ENCODE peak calls at places on chromosomes 1 and 21, in four cellular contexts. One of them, this sample, is unnamed. For H3K36me3 and H3K4me1, the result is how much of the 10 kb centered on the place peaks cover.

GRCh38 chr1:153687346-153687745 is 8.9 kb downstream of the NPR1 start:
- DNase-seq in tibial artery: no peak
- DNase-seq in body of pancreas: no peak
- DNase-seq in pancreas: no peak
- DNase-seq in this sample: no peak

GRCh38 chr21:17463441-17463840 is 49.4 kb upstream of the CXADR start:
- DNase-seq in tibial artery: no peak
- DNase-seq in body of pancreas: no peak
- DNase-seq in pancreas: no peak
- DNase-seq in this sample: no peak

GRCh38 chr1:248243204-248243603 is 12.0 kb downstream of the OR2M4 start:
- DNase-seq in tibial artery: no peak
- DNase-seq in body of pancreas: peak
- DNase-seq in pancreas: no peak
- DNase-seq in this sample: no peak

GRCh38 chr1:116439701-116440100 is 66.7 kb downstream of the ATP1A1 start:
- DNase-seq in tibial artery: no peak
- DNase-seq in body of pancreas: no peak
- DNase-seq in pancreas: no peak
- DNase-seq in this sample: no peak

GRCh38 chr1:3071507-3072177 is 2.6 kb downstream of the PRDM16 start:
- DNase-seq in tibial artery: no peak
- DNase-seq in body of pancreas: peak
- DNase-seq in pancreas: no peak
- DNase-seq in this sample: no peak

GRCh38 chr1:28835237-28835650 is 23.3 kb downstream of the OPRD1 start:
- DNase-seq in tibial artery: no peak
- DNase-seq in body of pancreas: no peak
- DNase-seq in pancreas: peak
- DNase-seq in this sample: no peak

GRCh38 chr1:45840704-45841103 is 37.3 kb downstream of the MAST2 start:
- DNase-seq in tibial artery: no peak
- DNase-seq in body of pancreas: no peak
- DNase-seq in pancreas: no peak
- DNase-seq in this sample: no peak

GRCh38 chr1:88462481-88463261 is 221.4 kb upstream of the PKN2 start:
- DNase-seq in tibial artery: no peak
- DNase-seq in body of pancreas: no peak
- DNase-seq in pancreas: no peak
- DNase-seq in this sample: peak

GRCh38 chr1:145997156-145998023 is 1.0 kb upstream of the TXNIP start:
- DNase-seq in tibial artery: peak
- DNase-seq in body of pancreas: peak
- DNase-seq in pancreas: no peak
- DNase-seq in this sample: no peak

GRCh38 chr1:156846643-156847042 is 12.3 kb downstream of the INSRR start:
- DNase-seq in tibial artery: no peak
- DNase-seq in body of pancreas: no peak
- DNase-seq in pancreas: no peak
- DNase-seq in this sample: no peak

GRCh38 chr1:38046333-38046883 is at the start of gene POU3F1:
- DNase-seq in tibial artery: no peak
- DNase-seq in body of pancreas: no peak
- DNase-seq in pancreas: no peak
- DNase-seq in this sample: no peak

GRCh38 chr1:84365225-84366221 is 32.8 kb upstream of the DNASE2B start:
- DNase-seq in tibial artery: no peak
- DNase-seq in body of pancreas: peak
- DNase-seq in pancreas: no peak
- DNase-seq in this sample: no peak

GRCh38 chr1:210377934-210378333 is 49.2 kb downstream of the HHAT start:
- DNase-seq in tibial artery: no peak
- DNase-seq in body of pancreas: no peak
- DNase-seq in pancreas: no peak
- DNase-seq in this sample: no peak

GRCh38 chr1:185666582-185666981 is 67.6 kb upstream of the HMCN1 start:
- DNase-seq in tibial artery: no peak
- DNase-seq in body of pancreas: no peak
- DNase-seq in pancreas: no peak
- DNase-seq in this sample: no peak

GRCh38 chr1:236421022-236421421 is 26.9 kb downstream of the EDARADD start:
- DNase-seq in tibial artery: no peak
- DNase-seq in body of pancreas: no peak
- DNase-seq in pancreas: no peak
- DNase-seq in this sample: no peak

GRCh38 chr1:202007703-202008489 is 2.5 kb upstream of the ELF3 start:
- DNase-seq in tibial artery: no peak
- DNase-seq in body of pancreas: peak
- DNase-seq in pancreas: peak
- DNase-seq in this sample: no peak

GRCh38 chr1:116508984-116509980 is 61.5 kb downstream of the CD58 start:
- DNase-seq in tibial artery: no peak
- DNase-seq in body of pancreas: no peak
- DNase-seq in pancreas: no peak
- DNase-seq in this sample: no peak

GRCh38 chr21:45598109-45598508 is 45.4 kb upstream of the PCBP3 start:
- DNase-seq in tibial artery: peak
- DNase-seq in body of pancreas: no peak
- DNase-seq in pancreas: no peak
- DNase-seq in this sample: no peak

GRCh38 chr1:205800470-205800869 is 12.5 kb downstream of the SLC41A1 start:
- DNase-seq in tibial artery: no peak
- DNase-seq in body of pancreas: peak
- DNase-seq in pancreas: peak
- DNase-seq in this sample: peak

GRCh38 chr1:242243472-242243871 is 244.6 kb upstream of the MAP1LC3C start:
- DNase-seq in tibial artery: no peak
- DNase-seq in body of pancreas: no peak
- DNase-seq in pancreas: no peak
- DNase-seq in this sample: no peak

GRCh38 chr1:109768335-109768650 is 4.6 kb upstream of the EPS8L3 start:
- DNase-seq in tibial artery: no peak
- DNase-seq in body of pancreas: peak
- DNase-seq in pancreas: no peak
- DNase-seq in this sample: no peak

GRCh38 chr1:209318302-209319056 is 265.0 kb upstream of the CAMK1G start:
- DNase-seq in tibial artery: no peak
- DNase-seq in body of pancreas: no peak
- DNase-seq in pancreas: no peak
- DNase-seq in this sample: no peak

GRCh38 chr1:216502528-216503162 is 79.4 kb upstream of the USH2A start:
- DNase-seq in tibial artery: no peak
- DNase-seq in body of pancreas: no peak
- DNase-seq in pancreas: no peak
- DNase-seq in this sample: no peak

GRCh38 chr1:114671939-114672275 is 2.1 kb upstream of the DENND2C start:
- DNase-seq in tibial artery: no peak
- DNase-seq in body of pancreas: no peak
- DNase-seq in pancreas: no peak
- DNase-seq in this sample: no peak

GRCh38 chr1:58739851-58740466 is 40.1 kb upstream of the MYSM1 start:
- DNase-seq in tibial artery: no peak
- DNase-seq in body of pancreas: peak
- DNase-seq in pancreas: no peak
- DNase-seq in this sample: peak

GRCh38 chr1:18836654-18837053 is 22.8 kb downstream of the TAS1R2 start:
- DNase-seq in tibial artery: no peak
- DNase-seq in body of pancreas: no peak
- DNase-seq in pancreas: no peak
- DNase-seq in this sample: no peak

GRCh38 chr1:38084700-38085099 is 38.1 kb upstream of the POU3F1 start:
- DNase-seq in tibial artery: no peak
- DNase-seq in body of pancreas: peak
- DNase-seq in pancreas: peak
- DNase-seq in this sample: peak

GRCh38 chr21:35023396-35024070 is 25.6 kb downstream of the RUNX1 start:
- DNase-seq in tibial artery: no peak
- DNase-seq in body of pancreas: no peak
- DNase-seq in pancreas: no peak
- DNase-seq in this sample: no peak

GRCh38 chr1:41023279-41023990 is 1.9 kb upstream of the SLFNL1 start:
- DNase-seq in tibial artery: peak
- DNase-seq in body of pancreas: no peak
- DNase-seq in pancreas: no peak
- DNase-seq in this sample: no peak

GRCh38 chr1:197696372-197696771 is 78.9 kb downstream of the DENND1B start:
- DNase-seq in tibial artery: no peak
- DNase-seq in body of pancreas: no peak
- DNase-seq in pancreas: no peak
- DNase-seq in this sample: no peak

GRCh38 chr1:206445116-206445515 is 25.2 kb upstream of the IKBKE start:
- DNase-seq in tibial artery: peak
- DNase-seq in body of pancreas: peak
- DNase-seq in pancreas: peak
- DNase-seq in this sample: peak

GRCh38 chr21:17554619-17555472 is 42.0 kb downstream of the CXADR start:
- DNase-seq in tibial artery: no peak
- DNase-seq in body of pancreas: no peak
- DNase-seq in pancreas: no peak
- DNase-seq in this sample: no peak

GRCh38 chr21:45622416-45623097 is 21.0 kb upstream of the PCBP3 start:
- DNase-seq in tibial artery: peak
- DNase-seq in body of pancreas: no peak
- DNase-seq in pancreas: no peak
- DNase-seq in this sample: no peak

GRCh38 chr1:121443131-121443530 is 258.4 kb downstream of the SRGAP2C start:
- DNase-seq in tibial artery: no peak
- DNase-seq in body of pancreas: no peak
- DNase-seq in pancreas: no peak
- DNase-seq in this sample: no peak

GRCh38 chr1:121444096-121444495 is 259.3 kb downstream of the SRGAP2C start:
- DNase-seq in tibial artery: no peak
- DNase-seq in body of pancreas: no peak
- DNase-seq in pancreas: no peak
- DNase-seq in this sample: no peak

GRCh38 chr1:121445677-121446076 is 260.9 kb downstream of the SRGAP2C start:
- DNase-seq in tibial artery: no peak
- DNase-seq in body of pancreas: no peak
- DNase-seq in pancreas: no peak
- DNase-seq in this sample: no peak

DNA sequence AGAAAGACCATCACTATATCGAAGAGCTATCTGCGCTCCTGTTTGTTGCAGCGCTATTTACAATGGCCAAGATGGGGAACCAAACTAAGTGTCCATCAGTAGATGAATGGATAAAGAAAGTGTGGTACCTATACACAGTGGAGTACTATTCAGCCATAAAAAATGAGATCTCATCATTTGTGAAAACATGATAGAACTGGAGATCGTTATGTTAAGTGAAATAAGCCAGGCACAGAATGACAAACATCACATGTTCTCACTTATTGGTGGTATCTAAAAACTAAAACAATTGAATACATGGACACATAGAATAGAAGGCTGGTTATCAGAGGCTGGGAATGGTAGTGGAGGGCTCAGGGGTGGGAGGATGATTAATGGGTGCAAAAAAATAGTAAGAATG is 256.2 kb downstream of the SRGAP2C start:
- DNase-seq in tibial artery: no peak
- DNase-seq in body of pancreas: no peak
- DNase-seq in pancreas: no peak
- DNase-seq in this sample: no peak
- H3K36me3 ChIP-seq in tibial artery: under half
- H3K36me3 ChIP-seq in body of pancreas: under half
- H3K36me3 ChIP-seq in pancreas: under half
- H3K36me3 ChIP-seq in this sample: under half

DNA sequence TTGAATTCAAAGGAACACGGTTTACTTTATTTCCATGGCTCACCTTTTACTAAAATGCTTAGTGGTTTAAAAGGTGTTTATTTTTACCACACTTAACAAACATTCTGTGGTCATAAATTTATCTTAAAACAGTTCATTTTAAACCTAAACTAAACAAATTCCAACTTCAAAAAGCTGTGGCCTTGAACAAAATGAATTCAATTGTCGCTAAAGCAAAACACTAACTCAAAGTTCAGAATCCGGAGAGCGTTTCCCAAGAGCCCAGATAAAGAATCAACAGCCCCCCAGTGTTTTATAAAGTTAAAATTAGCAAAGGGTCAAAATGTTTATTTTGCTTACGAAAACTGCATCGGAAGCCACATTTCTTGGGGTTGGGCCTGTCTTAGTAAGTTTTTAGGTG is 1.4 kb downstream of the PUM1 start:
- DNase-seq in tibial artery: no peak
- DNase-seq in body of pancreas: no peak
- DNase-seq in pancreas: no peak
- DNase-seq in this sample: no peak
- H3K4me1 ChIP-seq in tibial artery: under half
- H3K4me1 ChIP-seq in body of pancreas: under half
- H3K4me1 ChIP-seq in pancreas: under half
- H3K4me1 ChIP-seq in this sample: under half

DNA sequence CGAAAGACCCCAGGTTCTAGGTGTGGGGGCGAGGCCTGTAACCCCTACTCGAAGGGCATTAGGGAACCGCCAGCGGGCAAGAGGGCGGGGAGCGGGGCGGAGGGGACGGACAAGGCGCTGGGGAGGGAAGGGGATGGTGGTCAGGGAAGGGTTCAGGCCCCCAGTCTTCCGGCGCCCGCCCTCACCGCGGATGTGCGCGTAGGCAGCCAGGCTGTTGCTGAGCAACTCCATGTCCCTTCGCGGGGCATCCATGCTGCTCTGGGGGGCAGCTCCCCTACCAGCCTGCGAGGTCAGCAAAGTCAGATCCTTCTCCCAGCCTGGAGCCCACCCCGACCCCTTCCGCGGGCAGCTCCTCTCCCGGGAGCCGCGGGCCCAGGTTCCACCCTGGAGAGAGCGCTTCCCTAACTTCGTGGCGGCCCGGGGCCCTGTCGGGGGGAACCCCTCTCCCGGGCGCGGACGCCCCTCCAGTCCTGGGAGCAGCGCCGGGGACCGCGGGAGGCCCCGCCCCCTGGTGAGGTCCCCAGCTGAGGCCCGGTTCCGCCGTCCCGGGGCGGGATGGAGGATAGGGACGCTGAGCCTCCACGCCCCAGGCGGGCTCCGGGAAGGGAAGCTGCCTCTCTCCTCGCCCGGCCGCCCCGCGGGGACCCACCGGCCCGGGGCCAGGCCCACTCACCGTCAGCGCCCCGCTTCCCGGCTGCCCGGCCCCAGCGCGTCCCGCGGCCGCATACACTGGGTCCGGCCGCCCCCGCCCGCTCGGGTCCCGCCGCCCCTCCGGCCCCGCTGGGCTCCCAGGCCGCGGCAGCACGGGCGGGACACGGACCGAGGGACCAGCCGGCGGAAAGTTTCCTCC is 434 bp downstream of the EVA1B start:
- DNase-seq in tibial artery: peak
- DNase-seq in body of pancreas: no peak
- DNase-seq in pancreas: peak
- DNase-seq in this sample: peak
- TF ChIP-seq CTCF in tibial artery: no peak
- TF ChIP-seq CTCF in body of pancreas: no peak
- TF ChIP-seq CTCF in pancreas: no peak
- TF ChIP-seq CTCF in this sample: no peak

GRCh38 chr1:158089925-158090675 is 90.6 kb upstream of the CD1D start:
- DNase-seq in tibial artery: no peak
- DNase-seq in body of pancreas: no peak
- DNase-seq in pancreas: no peak
- DNase-seq in this sample: no peak
- H3K36me3 ChIP-seq in tibial artery: half or more
- H3K36me3 ChIP-seq in body of pancreas: under half
- H3K36me3 ChIP-seq in pancreas: under half
- H3K36me3 ChIP-seq in this sample: half or more